ENCODE peak calls at places on chromosomes 7 and 10, in eight cellular contexts. Y is cardiac fibroblast, H is AG04450, U is heart left ventricle, P is fibroblast of the aortic adventitia, W is endodermal cell, M is tibial artery, C is fibroblast of lung. T is an unnamed sample.

GRCh38 chr7:77393261-77393660 is 22.9 kb downstream of the GSAP start:
- DNase-seq in Y (no peak), H (no peak), U (no peak), P (no peak), W (no peak), M (no peak), C (no peak), T (no peak)

GRCh38 chr10:28217848-28218247 is 85.0 kb downstream of the MPP7 start:
- DNase-seq in Y (peak), H (peak), U (no peak), P (peak), W (no peak), M (no peak), C (peak), T (peak)

GRCh38 chr10:1274098-1274745 is 218.0 kb downstream of the WDR37 start:
- DNase-seq in Y (no peak), H (no peak), U (no peak), P (no peak), W (peak), M (peak), C (no peak), T (no peak)

GRCh38 chr7:70042533-70042932 is 444.3 kb downstream of the AUTS2 start:
- DNase-seq in Y (peak), H (no peak), U (no peak), P (peak), W (no peak), M (no peak), C (peak), T (peak)

GRCh38 chr10:58672855-58673254 is 160.2 kb downstream of the BICC1 start:
- DNase-seq in Y (peak), H (no peak), U (no peak), P (peak), W (no peak), M (no peak), C (no peak), T (peak)

GRCh38 chr10:131553581-131553980 is 242.1 kb upstream of the TCERG1L start:
- DNase-seq in Y (no peak), H (no peak), U (no peak), P (no peak), W (no peak), M (no peak), C (no peak), T (no peak)

GRCh38 chr10:63157845-63158624 is 24.9 kb downstream of the NRBF2 start:
- DNase-seq in Y (peak), H (peak), U (no peak), P (peak), W (peak), M (no peak), C (peak), T (peak)

GRCh38 chr7:936131-937054 is 18.1 kb downstream of the ADAP1 start:
- DNase-seq in Y (no peak), H (no peak), U (peak), P (peak), W (no peak), M (no peak), C (peak), T (no peak)

GRCh38 chr7:152986369-152986768 is 226.8 kb downstream of the ACTR3B start:
- DNase-seq in Y (no peak), H (no peak), U (no peak), P (no peak), W (no peak), M (no peak), C (no peak), T (no peak)

GRCh38 chr10:92027141-92027540 is 103.6 kb downstream of the BTAF1 start:
- DNase-seq in Y (no peak), H (no peak), U (no peak), P (no peak), W (no peak), M (no peak), C (no peak), T (no peak)

GRCh38 chr7:19572566-19572965 is 136.3 kb downstream of the POLR1F start:
- DNase-seq in Y (peak), H (no peak), U (no peak), P (peak), W (no peak), M (no peak), C (no peak), T (peak)

GRCh38 chr7:123824754-123825067 is 20.3 kb upstream of the HYAL4 start:
- DNase-seq in Y (no peak), H (no peak), U (no peak), P (no peak), W (no peak), M (no peak), C (no peak), T (no peak)

GRCh38 chr7:46448478-46448877 is 527.4 kb upstream of the IGFBP3 start:
- DNase-seq in Y (no peak), H (no peak), U (no peak), P (no peak), W (no peak), M (no peak), C (no peak), T (no peak)

GRCh38 chr7:70183278-70183677 is 585.0 kb downstream of the AUTS2 start:
- DNase-seq in Y (no peak), H (no peak), U (no peak), P (no peak), W (peak), M (no peak), C (peak), T (no peak)

GRCh38 chr10:43340619-43341018 is 30.8 kb upstream of the FXYD4 start:
- DNase-seq in Y (no peak), H (no peak), U (no peak), P (no peak), W (no peak), M (no peak), C (peak), T (no peak)

GRCh38 chr7:98335411-98335977 is 54.0 kb downstream of the BRI3 start:
- DNase-seq in Y (no peak), H (no peak), U (no peak), P (no peak), W (no peak), M (no peak), C (no peak), T (no peak)

GRCh38 chr7:2959828-2960599 is 83.7 kb downstream of the CARD11 start:
- DNase-seq in Y (no peak), H (no peak), U (no peak), P (no peak), W (peak), M (no peak), C (no peak), T (no peak)

GRCh38 chr7:37916017-37916672 is 472 bp downstream of the SFRP4 start:
- DNase-seq in Y (no peak), H (no peak), U (peak), P (peak), W (peak), M (peak), C (peak), T (no peak)
- H3K4me3 ChIP-seq in Y (peak), H (no peak), U (peak), P (peak), W (peak), M (peak), C (peak), T (peak)

GRCh38 chr10:8439040-8439439 is 384.6 kb downstream of the GATA3 start:
- DNase-seq in Y (no peak), H (no peak), U (no peak), P (no peak), W (no peak), M (no peak), C (no peak), T (no peak)

GRCh38 chr10:8449909-8450308 is 395.4 kb downstream of the GATA3 start:
- DNase-seq in Y (no peak), H (no peak), U (no peak), P (no peak), W (no peak), M (no peak), C (no peak), T (no peak)

GRCh38 chr10:8445353-8445752 is 390.9 kb downstream of the GATA3 start:
- DNase-seq in Y (no peak), H (no peak), U (no peak), P (no peak), W (no peak), M (no peak), C (no peak), T (no peak)

GRCh38 chr10:8444630-8445029 is 390.1 kb downstream of the GATA3 start:
- DNase-seq in Y (peak), H (no peak), U (no peak), P (peak), W (peak), M (no peak), C (peak), T (peak)
- TF ChIP-seq CTCF in Y (no peak), H (no peak), U (no peak), P (no peak), W (peak), M (no peak), C (no peak), T (peak)

DNA sequence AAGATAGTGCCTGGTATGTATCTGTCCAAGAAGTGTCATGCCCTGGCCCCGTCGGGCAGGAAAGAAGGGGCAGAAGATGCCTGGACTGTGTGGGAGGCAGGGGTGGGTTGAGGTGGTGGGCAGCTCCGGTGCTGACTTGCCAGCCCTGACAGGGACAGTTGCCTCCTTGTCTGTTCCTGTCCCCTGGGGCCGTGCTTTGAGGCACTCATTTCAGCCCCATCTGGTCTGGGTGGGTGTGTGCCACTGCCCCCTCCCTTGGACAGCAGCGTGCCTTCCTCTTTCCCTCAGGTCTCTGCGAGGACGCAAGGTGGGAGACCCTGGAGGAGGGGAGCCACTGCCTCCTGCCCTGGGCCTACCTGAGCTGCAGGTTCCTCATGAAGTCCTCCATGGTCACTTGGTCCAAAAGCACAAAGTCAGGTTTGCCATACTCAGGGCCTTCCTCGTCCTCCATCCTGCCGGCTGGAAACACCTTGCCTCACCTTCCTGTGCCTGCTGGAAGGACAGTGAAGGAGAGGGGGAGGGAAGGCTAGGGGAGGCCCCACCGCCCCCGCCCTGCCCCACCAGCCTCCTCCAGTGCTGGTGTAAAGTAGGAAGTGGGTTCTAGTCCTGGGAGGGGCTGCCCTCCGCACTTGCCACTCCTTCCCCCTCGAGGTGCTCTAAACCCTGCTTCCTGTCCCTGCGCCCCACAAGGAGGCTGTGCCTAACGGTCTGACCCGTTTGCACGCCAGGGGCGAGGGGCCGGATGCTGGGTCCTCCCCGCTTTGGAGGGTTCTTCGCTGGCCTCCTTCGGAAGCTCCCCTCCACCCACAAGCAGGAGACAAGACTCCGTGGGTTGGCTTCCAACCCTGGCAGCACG is at the start of gene MYO1G:
- DNase-seq in Y (no peak), H (no peak), U (peak), P (no peak), W (peak), M (no peak), C (no peak), T (no peak)
- H3K4me3 ChIP-seq in Y (no peak), H (no peak), U (peak), P (no peak), W (no peak), M (no peak), C (no peak), T (no peak)

GRCh38 chr7:20784311-20785210 is 2.1 kb downstream of the SP8 start:
- DNase-seq in Y (no peak), H (no peak), U (no peak), P (no peak), W (peak), M (no peak), C (no peak), T (no peak)

GRCh38 chr7:20785211-20786048 is 1.3 kb downstream of the SP8 start:
- DNase-seq in Y (no peak), H (no peak), U (no peak), P (no peak), W (peak), M (no peak), C (no peak), T (no peak)

GRCh38 chr7:20783131-20783715 is 3.5 kb downstream of the SP8 start:
- DNase-seq in Y (no peak), H (no peak), U (no peak), P (no peak), W (peak), M (no peak), C (no peak), T (no peak)

GRCh38 chr7:20786049-20786412 is 655 bp downstream of the SP8 start:
- DNase-seq in Y (no peak), H (no peak), U (no peak), P (no peak), W (no peak), M (no peak), C (no peak), T (no peak)

DNA sequence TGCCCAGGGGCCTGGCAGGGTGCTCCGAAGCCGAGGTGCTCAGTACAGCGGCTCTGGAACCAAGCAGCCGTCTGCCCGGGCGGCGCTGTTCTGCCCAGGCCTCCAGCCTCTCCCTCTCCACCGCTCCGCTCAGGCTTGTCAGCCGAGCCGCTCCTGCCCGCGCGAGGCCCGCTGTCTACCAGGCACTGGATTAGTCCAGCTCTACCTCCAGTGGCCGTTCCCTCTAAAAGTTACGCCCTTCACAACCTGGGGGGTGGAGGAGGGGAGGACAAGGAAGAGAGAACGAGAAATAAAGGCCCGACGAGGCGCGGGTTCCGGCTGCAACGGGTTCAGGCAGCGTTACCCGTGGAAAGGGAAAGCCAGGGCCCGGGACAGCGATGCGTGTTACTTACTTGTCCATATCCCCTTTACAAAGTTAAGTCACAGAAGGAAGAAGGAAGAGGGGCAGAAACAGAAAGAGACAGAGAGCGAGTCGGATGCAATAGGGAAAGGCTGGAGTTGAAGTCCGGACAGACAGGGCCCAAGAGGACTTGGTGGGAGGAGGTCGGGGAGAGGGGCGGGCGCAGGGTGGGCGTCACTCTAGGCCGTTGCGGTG is 2.9 kb downstream of the SP8 start:
- DNase-seq in Y (peak), H (no peak), U (peak), P (no peak), W (peak), M (no peak), C (no peak), T (no peak)
- TF ChIP-seq CTCF in Y (no peak), H (no peak), U (no peak), P (no peak), W (peak), M (no peak), C (no peak), T (no peak)

DNA sequence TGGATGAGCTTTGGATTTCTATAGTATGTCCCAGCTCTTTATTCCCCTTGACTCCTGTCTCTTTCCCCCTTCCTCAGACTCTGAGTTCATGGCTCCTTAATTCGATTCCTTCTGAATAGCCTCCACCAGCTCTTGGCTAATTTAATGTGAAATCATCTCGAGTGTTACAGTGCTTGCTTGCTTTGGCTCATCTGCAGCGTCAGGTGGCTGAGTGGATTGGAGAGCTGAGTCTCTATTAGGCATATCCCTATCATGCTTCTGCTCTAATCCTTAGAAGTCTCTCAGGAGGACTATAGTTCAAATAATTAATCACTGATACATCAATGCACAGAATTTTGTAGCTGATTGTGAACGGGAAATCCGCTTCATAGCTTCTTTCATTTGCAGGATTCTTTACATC is 134.6 kb downstream of the LRRC4 start:
- DNase-seq in Y (no peak), H (no peak), U (no peak), P (no peak), W (no peak), M (no peak), C (no peak), T (no peak)
- H3K4me3 ChIP-seq in Y (no peak), H (no peak), U (no peak), P (no peak), W (no peak), M (no peak), C (no peak), T (no peak)

T was measured in fibroblast of villous mesenchyme.